ENCODE peak calls at places on chromosomes 5 and 9, in four cellular contexts. H is H9, X is lower lobe of right lung, B is Caco-2. C is an unnamed sample. For H3K4me1, the result is how much of the 10 kb centered on the place peaks cover.

GRCh38 chr5:141155540-141156374 is 5.9 kb downstream of the PCDHB6 start:
- DNase-seq in H (peak), X (no peak), B (no peak), C (no peak)

GRCh38 chr5:123992641-123993040 is 480.7 kb downstream of the CSNK1G3 start:
- DNase-seq in H (no peak), B (no peak), X (no peak), C (no peak)

GRCh38 chr5:94613583-94613982 is 4.8 kb downstream of the KIAA0825 start:
- DNase-seq in X (no peak), B (peak), H (no peak), C (no peak)

GRCh38 chr5:56323505-56323904 is 90.4 kb upstream of the ANKRD55 start:
- DNase-seq in X (no peak), B (no peak), H (no peak), C (no peak)

GRCh38 chr9:1217076-1217475 is 166.9 kb downstream of the DMRT2 start:
- DNase-seq in B (no peak), H (no peak), X (no peak), C (no peak)

GRCh38 chr5:88964831-88965230 is 81.8 kb upstream of the MEF2C start:
- DNase-seq in B (no peak), H (no peak), X (no peak), C (no peak)

GRCh38 chr5:149382517-149383220 is 3.6 kb upstream of the IL17B start:
- DNase-seq in B (no peak), X (no peak), H (no peak), C (no peak)

GRCh38 chr9:112366591-112366990 is 13.3 kb upstream of the HSDL2 start:
- DNase-seq in B (peak), X (no peak), H (peak), C (no peak)

GRCh38 chr9:133949486-133950061 is 42.5 kb downstream of the VAV2 start:
- DNase-seq in X (peak), H (no peak), B (no peak), C (no peak)

GRCh38 chr9:18722882-18723281 is 248.9 kb downstream of the ADAMTSL1 start:
- DNase-seq in X (no peak), H (no peak), B (no peak), C (no peak)

GRCh38 chr9:36950389-36950788 is 83.7 kb downstream of the PAX5 start:
- DNase-seq in H (no peak), X (no peak), B (no peak), C (no peak)

GRCh38 chr9:36945999-36946398 is 88.1 kb downstream of the PAX5 start:
- DNase-seq in X (no peak), B (no peak), H (no peak), C (no peak)

GRCh38 chr9:36946653-36947052 is 87.4 kb downstream of the PAX5 start:
- DNase-seq in X (no peak), H (no peak), B (no peak), C (no peak)

GRCh38 chr9:36948051-36948450 is 86.0 kb downstream of the PAX5 start:
- DNase-seq in X (no peak), H (no peak), B (no peak), C (no peak)

DNA sequence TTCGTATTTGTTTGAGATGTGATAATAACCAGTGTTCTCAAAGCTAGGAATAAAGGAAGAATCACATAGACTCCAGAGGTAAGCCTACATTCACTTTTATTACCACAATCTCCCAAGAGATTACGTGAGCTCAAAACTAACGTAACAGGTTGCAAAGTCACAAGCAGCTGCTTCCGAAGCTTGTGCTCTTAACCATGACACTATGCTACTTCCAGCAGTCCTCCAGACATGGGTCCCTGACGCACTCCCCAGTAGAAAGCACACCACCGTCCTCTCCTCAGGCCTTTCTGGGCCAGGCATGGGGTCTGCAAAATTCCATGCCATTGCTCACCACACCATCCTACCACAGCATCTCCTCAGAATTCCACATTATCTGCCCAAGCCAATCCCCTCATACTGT is 84.6 kb downstream of the PAX5 start:
- DNase-seq in X (no peak), H (no peak), B (no peak), C (no peak)
- H3K4me1 ChIP-seq in X (under half), H (under half), B (under half), C (under half)

GRCh38 chr9:124873664-124874063 is 11.7 kb downstream of the ARPC5L start:
- DNase-seq in X (no peak), B (no peak), H (no peak), C (peak)
- H3K4me1 ChIP-seq in X (under half), B (under half), H (under half), C (under half)

DNA sequence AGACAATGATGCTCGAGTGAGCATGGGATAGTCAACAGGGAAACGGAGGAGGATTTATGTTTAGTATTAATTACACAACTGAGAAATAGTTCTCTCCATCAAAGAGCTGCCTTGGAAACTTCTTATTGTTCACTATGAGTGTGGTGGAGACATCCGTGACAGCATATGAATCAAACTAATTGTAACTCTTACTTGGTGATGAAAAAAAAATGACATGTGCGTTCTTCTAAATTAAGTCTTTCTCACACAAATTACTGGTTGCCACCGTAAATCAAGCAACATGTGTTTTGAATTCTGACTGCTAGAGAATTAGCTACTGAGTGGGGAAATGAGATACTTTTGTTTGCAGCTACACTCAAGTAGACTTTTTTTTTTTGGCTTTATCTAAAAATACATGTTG is 179.5 kb downstream of the CFAP90 start:
- DNase-seq in X (no peak), H (no peak), B (no peak), C (no peak)
- H3K4me1 ChIP-seq in X (under half), H (under half), B (under half), C (under half)

GRCh38 chr9:14270358-14271077 is 43.4 kb downstream of the NFIB start:
- DNase-seq in H (no peak), X (no peak), B (no peak), C (no peak)
- H3K4me1 ChIP-seq in H (under half), X (under half), B (under half), C (under half)

DNA sequence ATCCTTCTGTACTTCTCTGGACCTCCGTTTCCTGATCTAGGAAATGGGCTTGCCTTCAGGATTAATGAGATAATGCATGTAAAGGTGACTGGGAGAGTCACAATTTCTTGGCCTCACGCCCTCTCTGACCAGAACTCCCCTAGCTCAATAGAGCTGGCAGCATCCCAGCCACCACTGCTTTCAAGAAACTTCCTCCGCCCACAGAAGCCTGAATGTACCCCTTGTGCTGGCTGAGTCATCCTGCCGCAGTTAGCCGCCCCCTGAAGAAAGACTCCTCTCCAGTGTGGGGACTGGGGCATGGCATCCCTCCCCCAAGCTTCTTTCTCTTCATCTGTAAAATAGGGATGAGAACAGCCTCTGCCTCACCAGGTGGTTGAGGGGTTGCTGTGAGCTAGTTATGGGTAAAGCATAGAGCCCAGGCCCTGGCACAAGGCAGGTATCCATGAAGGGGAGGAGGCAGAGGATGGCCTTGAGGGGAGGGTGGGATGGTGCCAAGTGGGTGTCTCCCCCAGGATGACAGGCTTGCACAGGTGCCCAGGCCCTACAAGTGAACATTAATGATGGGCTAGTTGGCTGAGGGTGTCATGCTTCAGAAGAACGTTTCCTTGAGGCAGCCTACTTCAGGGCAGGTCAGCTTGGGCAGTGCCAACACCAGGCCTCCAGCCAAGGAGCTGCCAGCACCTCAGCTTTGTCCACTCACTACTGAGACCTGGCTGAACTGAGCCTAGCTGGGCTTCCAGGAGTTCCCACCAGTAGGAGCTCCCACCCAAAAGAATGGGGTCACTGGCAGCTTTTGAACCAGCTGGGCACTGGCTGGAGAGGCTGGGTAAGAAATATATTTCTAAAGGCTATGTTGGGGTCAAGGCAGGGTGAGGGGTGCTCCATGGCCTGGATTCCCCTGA is 3.5 kb downstream of the PDLIM4 start:
- DNase-seq in X (no peak), H (peak), B (no peak), C (peak)
- H3K4me1 ChIP-seq in X (half or more), H (under half), B (under half), C (under half)

GRCh38 chr5:35857004-35857345 is 284 bp downstream of the IL7R start:
- DNase-seq in X (no peak), H (no peak), B (no peak), C (no peak)
- H3K4me1 ChIP-seq in X (under half), H (under half), B (under half), C (under half)

C was measured in left lung.